ENCODE peak calls at places on chromosomes 5 and 9, in nine cellular contexts. One of them, this sample, is unnamed.

GRCh38 chr9:124297553-124297905 is 39.8 kb downstream of the NEK6 start:
- DNase-seq in colonic mucosa: no peak
- DNase-seq in CD4-positive, alpha-beta T cell: no peak
- DNase-seq in ascending aorta: no peak
- DNase-seq in body of pancreas: peak
- DNase-seq in astrocyte: peak
- DNase-seq in A549: peak
- DNase-seq in right lobe of liver: peak
- DNase-seq in AG04450: peak
- DNase-seq in this sample: no peak

GRCh38 chr5:98179791-98180755 is 593.4 kb upstream of the RGMB start:
- DNase-seq in colonic mucosa: no peak
- DNase-seq in CD4-positive, alpha-beta T cell: no peak
- DNase-seq in ascending aorta: no peak
- DNase-seq in body of pancreas: no peak
- DNase-seq in astrocyte: no peak
- DNase-seq in A549: no peak
- DNase-seq in right lobe of liver: no peak
- DNase-seq in AG04450: no peak
- DNase-seq in this sample: no peak

GRCh38 chr5:160230686-160231527 is 1.6 kb downstream of the FABP6 start:
- DNase-seq in colonic mucosa: no peak
- DNase-seq in CD4-positive, alpha-beta T cell: no peak
- DNase-seq in ascending aorta: peak
- DNase-seq in body of pancreas: no peak
- DNase-seq in astrocyte: peak
- DNase-seq in A549: no peak
- DNase-seq in right lobe of liver: no peak
- DNase-seq in AG04450: no peak
- DNase-seq in this sample: peak

GRCh38 chr9:136441191-136441680 is 1.6 kb upstream of the INPP5E start:
- DNase-seq in colonic mucosa: no peak
- DNase-seq in CD4-positive, alpha-beta T cell: no peak
- DNase-seq in ascending aorta: no peak
- DNase-seq in body of pancreas: no peak
- DNase-seq in astrocyte: peak
- DNase-seq in A549: no peak
- DNase-seq in right lobe of liver: no peak
- DNase-seq in AG04450: no peak
- DNase-seq in this sample: no peak

GRCh38 chr9:78620764-78621163 is 323.8 kb downstream of the PSAT1 start:
- DNase-seq in colonic mucosa: no peak
- DNase-seq in CD4-positive, alpha-beta T cell: no peak
- DNase-seq in ascending aorta: no peak
- DNase-seq in body of pancreas: no peak
- DNase-seq in astrocyte: peak
- DNase-seq in A549: peak
- DNase-seq in right lobe of liver: no peak
- DNase-seq in AG04450: peak
- DNase-seq in this sample: no peak

GRCh38 chr9:106758911-106759310 is 104.1 kb upstream of the ZNF462 start:
- DNase-seq in colonic mucosa: no peak
- DNase-seq in CD4-positive, alpha-beta T cell: no peak
- DNase-seq in ascending aorta: no peak
- DNase-seq in body of pancreas: no peak
- DNase-seq in astrocyte: no peak
- DNase-seq in A549: no peak
- DNase-seq in right lobe of liver: no peak
- DNase-seq in AG04450: no peak
- DNase-seq in this sample: no peak

GRCh38 chr5:14025566-14026276 is 81.2 kb upstream of the DNAH5 start:
- DNase-seq in colonic mucosa: no peak
- DNase-seq in CD4-positive, alpha-beta T cell: no peak
- DNase-seq in ascending aorta: no peak
- DNase-seq in body of pancreas: no peak
- DNase-seq in astrocyte: no peak
- DNase-seq in A549: no peak
- DNase-seq in right lobe of liver: no peak
- DNase-seq in AG04450: no peak
- DNase-seq in this sample: no peak

GRCh38 chr9:136173648-136174290 is 31.2 kb downstream of the LHX3 start:
- DNase-seq in colonic mucosa: no peak
- DNase-seq in CD4-positive, alpha-beta T cell: no peak
- DNase-seq in ascending aorta: no peak
- DNase-seq in body of pancreas: no peak
- DNase-seq in astrocyte: no peak
- DNase-seq in A549: no peak
- DNase-seq in right lobe of liver: no peak
- DNase-seq in AG04450: no peak
- DNase-seq in this sample: no peak

GRCh38 chr5:90547072-90547536 is 11.5 kb upstream of the ADGRV1 start:
- DNase-seq in colonic mucosa: no peak
- DNase-seq in CD4-positive, alpha-beta T cell: no peak
- DNase-seq in ascending aorta: no peak
- DNase-seq in body of pancreas: no peak
- DNase-seq in astrocyte: no peak
- DNase-seq in A549: peak
- DNase-seq in right lobe of liver: no peak
- DNase-seq in AG04450: no peak
- DNase-seq in this sample: no peak

GRCh38 chr5:173235499-173236394 is 741 bp upstream of the NKX2-5 start:
- DNase-seq in colonic mucosa: no peak
- DNase-seq in CD4-positive, alpha-beta T cell: no peak
- DNase-seq in ascending aorta: no peak
- DNase-seq in body of pancreas: no peak
- DNase-seq in astrocyte: no peak
- DNase-seq in A549: no peak
- DNase-seq in right lobe of liver: no peak
- DNase-seq in AG04450: no peak
- DNase-seq in this sample: no peak

GRCh38 chr5:4647056-4647455 is 493.1 kb upstream of the ADAMTS16 start:
- DNase-seq in colonic mucosa: no peak
- DNase-seq in CD4-positive, alpha-beta T cell: no peak
- DNase-seq in ascending aorta: no peak
- DNase-seq in body of pancreas: no peak
- DNase-seq in astrocyte: no peak
- DNase-seq in A549: no peak
- DNase-seq in right lobe of liver: no peak
- DNase-seq in AG04450: no peak
- DNase-seq in this sample: no peak

DNA sequence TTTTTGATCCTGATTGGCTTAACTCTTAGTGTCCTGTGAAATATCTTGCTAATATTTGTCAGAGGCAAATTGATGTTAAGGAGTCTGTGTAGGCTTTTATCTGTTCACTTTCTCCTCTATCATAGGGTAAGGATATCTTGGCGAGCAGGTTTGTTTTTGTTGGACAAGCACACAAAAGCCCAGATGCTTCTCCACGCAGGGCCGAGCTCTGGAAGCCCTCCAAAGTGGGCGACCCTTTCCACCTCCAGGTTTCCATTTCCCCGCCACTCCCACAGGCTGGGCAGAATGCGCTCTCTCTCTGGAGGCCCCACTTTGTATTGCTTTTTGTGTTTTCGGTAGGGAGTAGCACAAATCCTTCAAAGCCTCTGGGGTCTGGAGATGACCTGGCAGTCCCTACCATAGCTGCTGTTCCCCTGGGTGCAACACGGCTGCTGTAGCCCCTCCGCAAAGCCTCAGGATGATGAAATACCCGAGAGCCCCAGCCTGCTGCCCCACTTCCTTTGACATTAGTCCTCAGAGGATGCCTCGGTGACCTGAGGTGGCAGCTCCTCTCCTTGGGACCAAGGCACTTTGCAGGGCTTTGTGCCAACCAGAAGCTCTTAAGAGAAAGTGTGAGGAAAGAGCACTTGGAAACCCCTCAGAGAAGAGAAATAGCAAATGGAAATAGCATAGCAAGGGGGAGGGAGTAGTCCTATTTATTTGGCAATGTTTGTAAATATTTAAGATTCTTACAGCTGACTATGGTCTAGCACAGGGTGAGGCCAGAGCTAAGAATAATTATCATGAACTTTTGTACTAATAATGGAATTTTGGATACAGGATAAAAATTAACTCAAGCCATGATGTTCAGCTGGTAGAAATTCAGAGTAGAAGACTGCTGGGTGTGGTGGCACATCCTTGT is 122.8 kb downstream of the ARHGEF28 start:
- DNase-seq in colonic mucosa: no peak
- DNase-seq in CD4-positive, alpha-beta T cell: no peak
- DNase-seq in ascending aorta: no peak
- DNase-seq in body of pancreas: no peak
- DNase-seq in astrocyte: peak
- DNase-seq in A549: no peak
- DNase-seq in right lobe of liver: no peak
- DNase-seq in AG04450: no peak
- DNase-seq in this sample: no peak
- H3K27ac ChIP-seq in colonic mucosa: no peak
- H3K27ac ChIP-seq in CD4-positive, alpha-beta T cell: no peak
- H3K27ac ChIP-seq in ascending aorta: peak
- H3K27ac ChIP-seq in body of pancreas: peak
- H3K27ac ChIP-seq in astrocyte: no peak
- H3K27ac ChIP-seq in A549: peak
- H3K27ac ChIP-seq in right lobe of liver: peak
- H3K27ac ChIP-seq in AG04450: peak
- H3K27ac ChIP-seq in this sample: no peak

DNA sequence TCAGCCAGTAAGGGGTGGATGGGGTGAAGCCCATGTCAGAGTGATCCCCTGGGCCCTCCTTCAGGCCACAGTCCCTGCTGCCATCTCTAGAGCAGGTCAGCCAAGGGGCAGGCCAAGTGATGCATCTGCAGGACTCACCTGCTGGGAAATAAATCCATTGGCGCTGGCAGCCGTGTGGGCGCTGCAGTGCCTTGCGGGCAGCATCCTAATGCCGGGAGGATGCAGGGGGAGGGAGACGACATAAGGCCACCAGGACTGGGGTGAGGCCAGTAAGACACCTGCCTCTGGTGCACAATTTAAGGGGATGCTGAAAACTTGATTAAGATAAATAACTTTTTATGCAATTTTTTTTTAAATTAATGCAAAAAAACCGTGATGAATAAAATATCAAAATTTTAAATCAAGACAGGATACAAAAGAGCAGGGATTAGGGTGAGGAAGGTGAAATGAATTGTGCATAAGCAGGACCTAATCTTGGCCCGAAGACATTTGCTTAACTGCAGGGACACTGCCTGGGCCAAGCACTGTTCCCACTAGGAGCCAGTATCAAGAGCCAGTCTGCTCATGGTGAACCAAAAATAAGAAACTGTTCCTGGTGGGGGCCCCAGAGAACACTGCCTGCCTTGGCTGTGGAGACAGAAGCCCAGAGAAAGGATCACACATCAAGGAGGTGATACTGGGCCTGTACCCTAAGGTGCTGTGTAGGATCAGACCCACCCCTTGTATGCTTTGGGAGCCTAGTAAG is 67.5 kb upstream of the CPLX2 start:
- DNase-seq in colonic mucosa: no peak
- DNase-seq in CD4-positive, alpha-beta T cell: no peak
- DNase-seq in ascending aorta: no peak
- DNase-seq in body of pancreas: no peak
- DNase-seq in astrocyte: no peak
- DNase-seq in A549: no peak
- DNase-seq in right lobe of liver: no peak
- DNase-seq in AG04450: no peak
- DNase-seq in this sample: no peak
- H3K27ac ChIP-seq in colonic mucosa: no peak
- H3K27ac ChIP-seq in CD4-positive, alpha-beta T cell: no peak
- H3K27ac ChIP-seq in ascending aorta: no peak
- H3K27ac ChIP-seq in body of pancreas: no peak
- H3K27ac ChIP-seq in astrocyte: no peak
- H3K27ac ChIP-seq in A549: peak
- H3K27ac ChIP-seq in right lobe of liver: no peak
- H3K27ac ChIP-seq in AG04450: no peak
- H3K27ac ChIP-seq in this sample: no peak

DNA sequence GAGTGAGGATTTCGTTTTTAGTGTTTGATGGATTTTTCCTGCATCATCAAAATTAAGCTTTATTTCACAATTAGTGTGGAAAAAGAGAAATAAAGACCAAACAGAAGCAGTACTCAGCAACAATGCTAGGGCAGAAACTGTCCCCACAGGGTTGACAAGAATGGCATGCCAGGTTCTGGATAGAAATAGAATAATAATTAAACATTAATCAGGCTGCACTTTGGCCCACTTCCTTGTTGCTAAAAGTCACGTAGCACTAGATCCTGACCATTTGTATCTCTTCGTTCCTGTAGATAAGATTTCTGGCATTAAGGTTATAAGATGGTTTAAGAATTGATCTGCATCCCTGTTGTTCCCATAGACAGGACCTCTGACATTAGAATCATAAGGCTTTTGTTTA is 34.5 kb downstream of the DIRAS2 start:
- DNase-seq in colonic mucosa: no peak
- DNase-seq in CD4-positive, alpha-beta T cell: no peak
- DNase-seq in ascending aorta: no peak
- DNase-seq in body of pancreas: no peak
- DNase-seq in astrocyte: no peak
- DNase-seq in A549: no peak
- DNase-seq in right lobe of liver: peak
- DNase-seq in AG04450: no peak
- DNase-seq in this sample: no peak
- H3K27ac ChIP-seq in colonic mucosa: no peak
- H3K27ac ChIP-seq in CD4-positive, alpha-beta T cell: no peak
- H3K27ac ChIP-seq in ascending aorta: no peak
- H3K27ac ChIP-seq in body of pancreas: peak
- H3K27ac ChIP-seq in astrocyte: no peak
- H3K27ac ChIP-seq in A549: no peak
- H3K27ac ChIP-seq in right lobe of liver: peak
- H3K27ac ChIP-seq in AG04450: no peak
- H3K27ac ChIP-seq in this sample: no peak

GRCh38 chr9:12698986-12699385 is 5.8 kb downstream of the TYRP1 start:
- DNase-seq in colonic mucosa: no peak
- DNase-seq in CD4-positive, alpha-beta T cell: no peak
- DNase-seq in ascending aorta: no peak
- DNase-seq in body of pancreas: no peak
- DNase-seq in astrocyte: no peak
- DNase-seq in A549: no peak
- DNase-seq in right lobe of liver: no peak
- DNase-seq in AG04450: no peak
- DNase-seq in this sample: no peak

GRCh38 chr9:12698293-12698692 is 5.1 kb downstream of the TYRP1 start:
- DNase-seq in colonic mucosa: no peak
- DNase-seq in CD4-positive, alpha-beta T cell: no peak
- DNase-seq in ascending aorta: no peak
- DNase-seq in body of pancreas: no peak
- DNase-seq in astrocyte: peak
- DNase-seq in A549: no peak
- DNase-seq in right lobe of liver: no peak
- DNase-seq in AG04450: no peak
- DNase-seq in this sample: no peak

GRCh38 chr9:12696931-12697622 is 3.9 kb downstream of the TYRP1 start:
- DNase-seq in colonic mucosa: no peak
- DNase-seq in CD4-positive, alpha-beta T cell: no peak
- DNase-seq in ascending aorta: no peak
- DNase-seq in body of pancreas: no peak
- DNase-seq in astrocyte: peak
- DNase-seq in A549: no peak
- DNase-seq in right lobe of liver: no peak
- DNase-seq in AG04450: no peak
- DNase-seq in this sample: no peak

GRCh38 chr9:12697719-12698118 is 4.5 kb downstream of the TYRP1 start:
- DNase-seq in colonic mucosa: no peak
- DNase-seq in CD4-positive, alpha-beta T cell: no peak
- DNase-seq in ascending aorta: no peak
- DNase-seq in body of pancreas: no peak
- DNase-seq in astrocyte: peak
- DNase-seq in A549: no peak
- DNase-seq in right lobe of liver: no peak
- DNase-seq in AG04450: no peak
- DNase-seq in this sample: no peak

GRCh38 chr9:12699529-12699928 is 6.3 kb downstream of the TYRP1 start:
- DNase-seq in colonic mucosa: no peak
- DNase-seq in CD4-positive, alpha-beta T cell: no peak
- DNase-seq in ascending aorta: no peak
- DNase-seq in body of pancreas: no peak
- DNase-seq in astrocyte: peak
- DNase-seq in A549: no peak
- DNase-seq in right lobe of liver: no peak
- DNase-seq in AG04450: no peak
- DNase-seq in this sample: no peak
- H3K27ac ChIP-seq in colonic mucosa: no peak
- H3K27ac ChIP-seq in CD4-positive, alpha-beta T cell: no peak
- H3K27ac ChIP-seq in ascending aorta: no peak
- H3K27ac ChIP-seq in body of pancreas: no peak
- H3K27ac ChIP-seq in astrocyte: no peak
- H3K27ac ChIP-seq in A549: no peak
- H3K27ac ChIP-seq in right lobe of liver: no peak
- H3K27ac ChIP-seq in AG04450: no peak
- H3K27ac ChIP-seq in this sample: no peak